ENCODE peak calls at places on chromosomes 12 and 14, in five cellular contexts. L is tibial artery, R is AG04450, C is ascending aorta, B is RWPE1. F is an unnamed sample.
A peak's percentile ranks its signal among the peaks of the same experiment; 100 is the strongest.

GRCh38 chr12:3580071-3580749 is 89.2 kb downstream of the PRMT8 start:
- DNase-seq in L (no peak), R (no peak), B (no peak), C (no peak), F (no peak)

GRCh38 chr14:61153436-61153835 is 127.7 kb downstream of the TMEM30B start:
- DNase-seq in B (no peak), R (no peak), L (no peak), C (no peak), F (no peak)

GRCh38 chr12:17416748-17417147 is 673.2 kb downstream of the RERGL start:
- DNase-seq in R (no peak), L (no peak), B (no peak), C (no peak), F (no peak)

GRCh38 chr12:17016116-17016864 is 410.3 kb upstream of the LMO3 start:
- DNase-seq in C (no peak), R (no peak), L (no peak), B (peak; percentile 62), F (no peak)

GRCh38 chr14:65850429-65851145 is 438.1 kb downstream of the FUT8 start:
- DNase-seq in R (no peak), B (no peak), C (peak; percentile 50), L (no peak), F (no peak)

GRCh38 chr12:103313894-103314293 is 181.9 kb downstream of the C12orf42 start:
- DNase-seq in L (no peak), C (no peak), R (no peak), B (no peak), F (no peak)

GRCh38 chr12:2944401-2945047 is 14.7 kb upstream of the TEAD4 start:
- DNase-seq in L (no peak), B (peak; percentile 45), C (no peak), R (no peak), F (peak; percentile 72)

GRCh38 chr12:64621257-64621942 is 11.1 kb downstream of the RASSF3 start:
- DNase-seq in R (peak; percentile 87), L (peak; percentile 76), C (peak; percentile 85), B (no peak), F (no peak)

GRCh38 chr12:39272934-39273770 is 169.8 kb downstream of the KIF21A start:
- DNase-seq in B (peak; percentile 18), C (no peak), R (no peak), L (no peak), F (no peak)

GRCh38 chr12:80099259-80099658 is at the start of gene OTOGL:
- DNase-seq in R (no peak), B (no peak), C (no peak), L (no peak), F (no peak)

GRCh38 chr12:116541547-116542344 is 17.4 kb upstream of the MAP1LC3B2 start:
- DNase-seq in C (no peak), R (no peak), B (no peak), L (no peak), F (no peak)

GRCh38 chr12:9383585-9383984 is 175.4 kb upstream of the PZP start:
- DNase-seq in L (no peak), C (no peak), R (no peak), B (no peak), F (no peak)

GRCh38 chr14:61179776-61180398 is 101.3 kb downstream of the TMEM30B start:
- DNase-seq in R (no peak), C (no peak), B (no peak), L (no peak), F (no peak)

GRCh38 chr12:65100140-65100539 is 21.0 kb downstream of the WIF1 start:
- DNase-seq in B (peak; percentile 13), L (no peak), C (no peak), R (no peak), F (no peak)

GRCh38 chr12:113325938-113326337 is 9.0 kb downstream of the SLC8B1 start:
- DNase-seq in L (no peak), C (no peak), B (no peak), R (peak; percentile 61), F (no peak)

GRCh38 chr14:52283099-52283498 is 15.6 kb downstream of the PTGDR start:
- DNase-seq in L (no peak), B (no peak), C (no peak), R (no peak), F (no peak)

GRCh38 chr14:101444116-101444515 is 117.2 kb upstream of the DIO3 start:
- DNase-seq in C (no peak), L (no peak), R (no peak), B (peak; percentile 75), F (no peak)

GRCh38 chr12:93974252-93974651 is 174.1 kb upstream of the PLXNC1 start:
- DNase-seq in B (no peak), C (no peak), R (no peak), L (no peak), F (no peak)

GRCh38 chr14:91872011-91872476 is 4.7 kb upstream of the TC2N start:
- DNase-seq in B (no peak), R (no peak), L (peak; percentile 91), C (no peak), F (peak; percentile 75)

GRCh38 chr14:30888480-30889243 is 14.3 kb downstream of the COCH start:
- DNase-seq in R (no peak), L (no peak), C (no peak), B (no peak), F (no peak)

GRCh38 chr12:70418101-70418500 is 52.0 kb downstream of the KCNMB4 start:
- DNase-seq in B (no peak), R (no peak), C (no peak), L (no peak), F (no peak)

GRCh38 chr12:3747976-3748619 is 4.8 kb downstream of the CRACR2A start:
- DNase-seq in L (no peak), R (no peak), C (no peak), B (no peak), F (no peak)

GRCh38 chr14:29724991-29725390 is 202.7 kb downstream of the PRKD1 start:
- DNase-seq in L (no peak), R (no peak), B (no peak), C (no peak), F (no peak)

GRCh38 chr12:130577348-130577747 is 138.8 kb downstream of the RIMBP2 start:
- DNase-seq in C (no peak), L (no peak), B (no peak), R (no peak), F (no peak)

GRCh38 chr12:22518067-22518719 is 26.1 kb downstream of the C2CD5 start:
- DNase-seq in B (peak; percentile 40), C (no peak), L (no peak), R (no peak), F (peak; percentile 84)

DNA sequence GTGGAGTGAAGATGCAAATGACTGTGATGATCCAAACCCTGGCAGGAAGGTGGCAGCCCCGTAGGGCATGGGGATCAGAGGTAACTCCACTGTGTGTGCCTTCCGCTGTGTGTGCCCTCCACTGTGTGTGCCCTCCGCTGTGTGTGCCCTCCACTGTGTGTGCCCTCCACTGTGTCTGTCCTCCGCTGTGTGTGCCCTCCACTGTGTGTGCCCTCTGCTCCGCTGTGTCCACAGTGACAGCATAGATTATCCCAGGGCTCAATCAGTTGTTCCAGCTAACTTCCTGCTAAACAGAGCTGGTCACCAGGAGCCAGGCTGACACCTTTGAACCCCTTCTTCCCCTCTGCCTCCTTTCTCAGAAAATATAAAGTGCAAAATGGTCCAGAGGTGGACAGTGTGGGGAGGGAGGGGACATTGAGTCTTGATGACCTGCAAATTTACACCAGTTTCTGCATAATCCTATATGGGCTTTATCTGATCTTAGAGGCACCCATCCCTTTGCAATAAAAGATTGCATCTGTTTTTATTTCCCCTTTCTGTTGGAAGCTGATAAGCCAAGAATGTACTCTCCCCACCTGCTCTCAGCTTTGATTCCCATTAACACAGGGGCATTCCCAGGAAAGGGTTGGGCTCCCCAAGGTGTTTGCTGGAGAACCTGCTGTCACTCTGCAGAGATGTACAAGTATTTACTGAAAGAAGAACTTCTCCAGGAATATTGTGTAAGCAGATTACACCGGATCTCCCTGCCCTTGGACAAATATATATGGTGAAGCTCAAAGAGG is 21.6 kb upstream of the HNF1A start:
- DNase-seq in B (no peak), L (no peak), R (no peak), C (no peak), F (no peak)
- H3K27ac ChIP-seq in B (no peak overlapping the region), L (no peak overlapping the region), R (no peak overlapping the region), C (no peak overlapping the region), F (no peak overlapping the region)

DNA sequence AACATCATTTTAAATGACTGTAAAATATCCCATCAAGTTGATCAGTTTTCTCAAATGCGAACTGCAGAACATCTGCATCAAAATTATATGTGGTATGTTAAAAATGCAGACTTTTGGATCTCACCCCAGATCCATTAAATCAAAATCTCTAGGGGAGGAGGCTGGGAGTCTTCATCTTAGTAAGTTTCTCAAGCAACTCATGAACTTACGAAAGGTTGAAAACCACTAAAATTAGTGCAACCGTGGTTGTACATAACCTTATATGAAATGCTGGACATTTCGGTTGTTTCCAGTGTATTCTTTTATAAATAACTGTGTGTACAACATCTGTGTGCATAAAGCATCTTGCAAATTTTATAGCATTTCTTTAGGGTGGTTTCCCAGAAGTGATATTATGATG is 39.2 kb downstream of the ZFP36L1 start:
- DNase-seq in R (no peak), C (no peak), B (no peak), L (no peak), F (no peak)
- H3K27ac ChIP-seq in R (no peak overlapping the region), C (no peak overlapping the region), B (no peak overlapping the region), L (no peak overlapping the region), F (no peak overlapping the region)

DNA sequence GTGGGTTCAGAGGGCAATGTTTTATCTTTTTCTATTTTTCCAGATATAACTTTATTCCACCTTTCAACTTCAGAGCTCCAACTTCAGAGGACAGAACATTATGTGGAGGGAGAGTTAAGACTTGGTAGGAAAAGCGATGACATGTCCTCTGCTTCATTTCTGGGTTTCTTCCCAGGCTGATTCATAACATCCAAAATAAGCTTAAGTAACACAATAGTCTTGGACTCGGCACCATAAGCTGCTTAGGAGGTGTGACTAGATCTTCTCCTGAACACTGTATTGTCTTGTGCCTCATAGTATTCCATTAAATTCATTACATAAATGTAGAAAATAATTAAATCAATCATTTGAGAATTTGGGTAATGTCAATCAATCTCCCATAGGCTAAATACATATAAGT is 95.5 kb upstream of the PDE3A start:
- DNase-seq in C (no peak), R (no peak), B (no peak), L (no peak), F (no peak)
- H3K27ac ChIP-seq in C (peak overlapping the region; percentile 16), R (no peak overlapping the region), B (no peak overlapping the region), L (no peak overlapping the region), F (no peak overlapping the region)

GRCh38 chr12:125185311-125185739 is 120.1 kb downstream of the AACS start:
- DNase-seq in C (no peak), R (no peak), B (no peak), L (no peak), F (no peak)
- H3K27ac ChIP-seq in C (no peak overlapping the region), R (no peak overlapping the region), B (no peak overlapping the region), L (no peak overlapping the region), F (no peak overlapping the region)

GRCh38 chr12:47757840-47758583 is 668 bp downstream of the RAPGEF3 start:
- DNase-seq in L (no peak), R (no peak), B (no peak), C (no peak), F (peak; percentile 52)
- H3K27ac ChIP-seq in L (peak overlapping the region; percentile 77), R (no peak overlapping the region), B (peak overlapping the region; percentile 80), C (peak overlapping the region; percentile 94), F (peak overlapping the region; percentile 88)

F was measured in stomach.